ENCODE peak calls at places on chromosomes 3 and 15, in six cellular contexts. A is K562, V is GM12891, E is H1, T is GM12878, U is HepG2. Q is an unnamed sample.

GRCh38 chr3:4340411-4341335 is 37.5 kb downstream of the SETMAR start:
- DNase-seq in A (peak; percentile 77), V (no peak), E (no peak), T (no peak), U (no peak), Q (no peak)

GRCh38 chr3:149179225-149179624 is 42.4 kb downstream of the CP start:
- DNase-seq in A (no peak), V (no peak), E (no peak), T (no peak), U (no peak), Q (no peak)

GRCh38 chr15:68281008-68281407 is 3.5 kb downstream of the FEM1B start:
- DNase-seq in A (peak; percentile 59), V (no peak), E (no peak), T (no peak), U (no peak), Q (no peak)

GRCh38 chr15:76935620-76936019 is 4.1 kb downstream of the RCN2 start:
- DNase-seq in A (no peak), V (no peak), E (no peak), T (peak; percentile 72), U (no peak), Q (peak; percentile 15)

GRCh38 chr3:17141699-17142098 is 256.9 kb downstream of the PLCL2 start:
- DNase-seq in A (no peak), V (no peak), E (no peak), T (no peak), U (no peak), Q (no peak)

GRCh38 chr15:77023576-77024272 is 28.8 kb downstream of the PSTPIP1 start:
- DNase-seq in A (no peak), V (peak; percentile 23), E (no peak), T (no peak), U (no peak), Q (no peak)

GRCh38 chr3:189132125-189132744 is 39.5 kb upstream of the TPRG1 start:
- DNase-seq in A (no peak), V (no peak), E (no peak), T (peak; percentile 9), U (peak; percentile 65), Q (no peak)

GRCh38 chr15:66288796-66289195 is 4.6 kb upstream of the DIS3L start:
- DNase-seq in A (no peak), V (no peak), E (no peak), T (no peak), U (no peak), Q (no peak)

GRCh38 chr3:134374791-134375541 is 719 bp upstream of the AMOTL2 start:
- DNase-seq in A (no peak), V (no peak), E (peak; percentile 72), T (no peak), U (peak; percentile 29), Q (no peak)

GRCh38 chr15:36996121-36996520 is 104.2 kb downstream of the MEIS2 start:
- DNase-seq in A (no peak), V (no peak), E (no peak), T (no peak), U (no peak), Q (no peak)

GRCh38 chr15:90184119-90184785 is 16.9 kb upstream of the SEMA4B start:
- DNase-seq in A (peak; percentile 98), V (no peak), E (no peak), T (peak; percentile 76), U (peak; percentile 24), Q (peak; percentile 49)

GRCh38 chr15:90181781-90182180 is 19.3 kb upstream of the SEMA4B start:
- DNase-seq in A (no peak), V (no peak), E (no peak), T (no peak), U (no peak), Q (no peak)

GRCh38 chr15:90188914-90189748 is 12.0 kb upstream of the SEMA4B start:
- DNase-seq in A (peak; percentile 45), V (no peak), E (no peak), T (no peak), U (no peak), Q (no peak)

GRCh38 chr15:90187257-90187868 is 13.8 kb upstream of the SEMA4B start:
- DNase-seq in A (no peak), V (no peak), E (no peak), T (no peak), U (no peak), Q (no peak)

GRCh38 chr15:90184786-90185704 is 16.1 kb upstream of the SEMA4B start:
- DNase-seq in A (peak; percentile 86), V (peak; percentile 78), E (peak; percentile 83), T (no peak), U (peak; percentile 54), Q (peak; percentile 78)
- TF ChIP-seq POLR2AphosphoS5 in A (no peak), V (no peak), E (no peak), T (no peak), U (peak; percentile 50), Q (peak; percentile 11)

GRCh38 chr3:33441322-33441976 is 1.2 kb upstream of the UBP1 start:
- DNase-seq in A (no peak), V (no peak), E (no peak), T (no peak), U (peak; percentile 79), Q (no peak)
- TF ChIP-seq POLR2A in A (no peak), V (no peak), E (no peak), T (no peak), U (no peak), Q (no peak)

GRCh38 chr3:33060609-33061337 is 36.2 kb downstream of the GLB1 start:
- DNase-seq in A (no peak), V (no peak), E (no peak), T (no peak), U (no peak), Q (no peak)
- TF ChIP-seq TAF1 in A (no peak), V (no peak), E (no peak), T (no peak), U (no peak), Q (no peak)

GRCh38 chr3:38622336-38622735 is 27.2 kb downstream of the SCN5A start:
- DNase-seq in A (no peak), V (no peak), E (no peak), T (no peak), U (no peak), Q (no peak)

GRCh38 chr3:38627956-38628355 is 21.5 kb downstream of the SCN5A start:
- DNase-seq in A (peak; percentile 64), V (peak; percentile 55), E (peak; percentile 89), T (no peak), U (peak; percentile 20), Q (no peak)

GRCh38 chr3:38620236-38620635 is 29.3 kb downstream of the SCN5A start:
- DNase-seq in A (no peak), V (no peak), E (no peak), T (no peak), U (no peak), Q (no peak)

GRCh38 chr3:38626171-38626570 is 23.3 kb downstream of the SCN5A start:
- DNase-seq in A (no peak), V (no peak), E (no peak), T (no peak), U (no peak), Q (no peak)

GRCh38 chr3:38623539-38623938 is 25.9 kb downstream of the SCN5A start:
- DNase-seq in A (peak; percentile 25), V (no peak), E (peak; percentile 73), T (no peak), U (peak; percentile 13), Q (no peak)
- TF ChIP-seq POLR2AphosphoS5 in A (no peak), V (no peak), E (no peak), T (no peak), U (no peak), Q (no peak)

DNA sequence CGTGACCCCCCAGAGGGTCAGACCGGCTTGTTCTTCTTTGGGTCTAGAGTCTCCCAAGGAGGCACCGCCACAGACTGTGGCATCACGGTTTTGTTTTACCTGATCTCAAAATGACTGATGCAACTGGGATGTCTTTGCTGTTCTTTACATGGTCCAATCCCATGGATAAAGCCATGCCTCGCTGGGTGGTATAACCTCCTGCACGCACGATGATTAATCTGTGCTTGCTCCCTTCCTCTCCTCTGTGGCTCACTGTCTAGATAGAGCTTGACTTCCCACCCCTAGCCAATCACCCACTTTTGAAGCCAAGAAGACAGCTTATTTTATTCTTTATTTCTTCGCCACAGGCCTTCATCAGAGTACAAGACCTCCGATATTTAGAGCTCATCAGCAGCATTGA is 36.6 kb upstream of the RHO start:
- DNase-seq in A (no peak), V (no peak), E (no peak), T (no peak), U (no peak), Q (no peak)
- TF ChIP-seq POLR2A in A (no peak), V (no peak), E (no peak), T (no peak), U (no peak), Q (no peak)

DNA sequence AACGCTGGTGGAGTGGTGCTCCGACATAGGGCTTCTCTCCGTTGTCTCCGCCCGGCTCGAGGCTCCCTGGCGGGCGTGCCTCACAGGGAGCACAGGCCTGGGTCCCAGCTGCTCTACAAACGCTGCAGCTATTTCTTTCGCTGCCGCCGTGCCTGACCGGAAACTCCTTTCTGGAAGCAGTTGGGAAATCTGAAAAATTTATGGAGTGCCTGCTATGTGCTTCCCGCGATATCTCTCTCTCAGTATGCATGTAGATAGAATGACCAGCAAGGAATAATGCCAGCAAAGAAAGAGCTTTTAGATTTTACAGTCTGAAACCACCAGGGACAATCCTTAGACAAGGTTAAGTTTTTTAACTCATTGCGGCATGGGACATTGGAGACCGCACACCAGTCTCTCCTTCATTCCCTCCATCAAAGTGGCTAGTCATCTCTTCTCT is 834 bp upstream of the NPHP3 start:
- DNase-seq in A (no peak), V (no peak), E (no peak), T (no peak), U (no peak), Q (no peak)
- TF ChIP-seq TAF1 in A (no peak), V (no peak), E (peak; percentile 42), T (no peak), U (peak; percentile 77), Q (no peak)

Q was measured in GM12892.